ENCODE peak calls at places on chromosome 2, in five cellular contexts. N, G, R, B and D are unnamed samples.
A peak's percentile ranks its signal among the peaks of the same experiment; 100 is the strongest.

GRCh38 chr2:207501797-207502196 is 28.0 kb upstream of the CREB1 start:
- DNase-seq in N (no peak), B (no peak), R (no peak), G (no peak), D (no peak)

GRCh38 chr2:238285653-238286082 is 2.7 kb downstream of the PER2 start:
- DNase-seq in R (no peak), B (peak; percentile 93), G (no peak), N (no peak), D (peak; percentile 93)

GRCh38 chr2:33246432-33246831 is 230.0 kb upstream of the RASGRP3 start:
- DNase-seq in R (no peak), N (no peak), G (no peak), B (no peak), D (no peak)

GRCh38 chr2:109703076-109703475 is 88.9 kb downstream of the SOWAHC start:
- DNase-seq in N (no peak), R (no peak), G (no peak), B (no peak), D (no peak)

GRCh38 chr2:30975156-30975555 is 163.1 kb downstream of the GALNT14 start:
- DNase-seq in R (no peak), G (no peak), N (no peak), B (no peak), D (no peak)

GRCh38 chr2:178870703-178871102 is 63.5 kb upstream of the TTN start:
- DNase-seq in G (no peak), B (no peak), R (peak; percentile 42), N (no peak), D (no peak)

GRCh38 chr2:84894758-84895520 is 10.5 kb upstream of the TMSB10 start:
- DNase-seq in G (no peak), B (no peak), N (no peak), R (no peak), D (no peak)

GRCh38 chr2:5074738-5075137 is 617.4 kb upstream of the SOX11 start:
- DNase-seq in N (no peak), R (no peak), G (no peak), B (no peak), D (no peak)

GRCh38 chr2:239149501-239149900 is 251.3 kb downstream of the HDAC4 start:
- DNase-seq in G (no peak), R (no peak), B (no peak), N (peak; percentile 49), D (no peak)

GRCh38 chr2:62478093-62478580 is 27.9 kb downstream of the TMEM17 start:
- DNase-seq in R (no peak), G (no peak), N (no peak), B (no peak), D (no peak)

GRCh38 chr2:106562826-106563594 is 75.8 kb downstream of the CD8B2 start:
- DNase-seq in B (no peak), R (no peak), N (no peak), G (no peak), D (no peak)

GRCh38 chr2:169303579-169304285 is 58.6 kb downstream of the LRP2 start:
- DNase-seq in B (no peak), G (no peak), R (no peak), N (no peak), D (no peak)

GRCh38 chr2:119011162-119011909 is 69.3 kb downstream of the MARCO start:
- DNase-seq in N (no peak), R (no peak), G (no peak), B (peak; percentile 38), D (no peak)

GRCh38 chr2:85699325-85699724 is 5.2 kb downstream of the GNLY start:
- DNase-seq in R (no peak), N (no peak), G (no peak), B (no peak), D (no peak)

GRCh38 chr2:28435796-28436425 is 43.3 kb downstream of the FOSL2 start:
- DNase-seq in G (no peak), R (no peak), B (no peak), N (no peak), D (no peak)

GRCh38 chr2:83103602-83104001 is 1355.5 kb downstream of the SUCLG1 start:
- DNase-seq in R (peak; percentile 6), B (no peak), N (no peak), G (no peak), D (peak; percentile 63)